ENCODE peak calls at places on chromosome 12, in eight cellular contexts. K is H4; T is HEK293T; M is GM06990; Z is BE2C; D is stimulated activated CD8-positive, alpha-beta memory T cell treated with anti-CD3 and anti-CD28 coated beads, Interleukin-2, amount 100 ng/mL, for 48 hours; S is stimulated activated CD4-positive, alpha-beta T cell treated with anti-CD3 and anti-CD28 coated beads, Interleukin-1b, Interleukin-23, amount 100 ng/mL, for 24 hours; N is renal cortical epithelial cell. F is an unnamed sample.

GRCh38 chr12:65690477-65690876 is 133.8 kb upstream of the HMGA2 start:
- DNase-seq in K (no peak), T (no peak), M (no peak), Z (no peak), D (no peak), S (no peak), N (no peak), F (no peak)

GRCh38 chr12:52238206-52238840 is 5.3 kb downstream of the KRT7 start:
- DNase-seq in K (no peak), T (no peak), M (no peak), Z (no peak), D (no peak), S (no peak), N (no peak), F (no peak)

GRCh38 chr12:49791156-49791555 is 37.1 kb downstream of the NCKAP5L start:
- DNase-seq in K (no peak), T (no peak), M (no peak), Z (no peak), D (no peak), S (no peak), N (no peak), F (no peak)

GRCh38 chr12:93990832-93991748 is 157.3 kb upstream of the PLXNC1 start:
- DNase-seq in K (no peak), T (no peak), M (no peak), Z (peak), D (no peak), S (no peak), N (peak), F (no peak)

GRCh38 chr12:104138747-104139186 is 757 bp upstream of the NFYB start:
- DNase-seq in K (no peak), T (no peak), M (no peak), Z (no peak), D (no peak), S (no peak), N (no peak), F (no peak)

GRCh38 chr12:3048540-3048939 is 28.6 kb upstream of the TSPAN9 start:
- DNase-seq in K (no peak), T (no peak), M (no peak), Z (no peak), D (no peak), S (no peak), N (no peak), F (no peak)

GRCh38 chr12:108306014-108306501 is 33.1 kb downstream of the CMKLR1 start:
- DNase-seq in K (peak), T (no peak), M (no peak), Z (no peak), D (no peak), S (no peak), N (peak), F (no peak)

GRCh38 chr12:3544296-3544965 is 53.4 kb downstream of the PRMT8 start:
- DNase-seq in K (no peak), T (no peak), M (no peak), Z (no peak), D (no peak), S (no peak), N (no peak), F (no peak)

GRCh38 chr12:124448955-124449622 is 118.3 kb downstream of the NCOR2 start:
- DNase-seq in K (no peak), T (no peak), M (no peak), Z (no peak), D (no peak), S (no peak), N (no peak), F (no peak)

GRCh38 chr12:62472472-62472871 is 5.8 kb downstream of the MON2 start:
- DNase-seq in K (no peak), T (peak), M (no peak), Z (no peak), D (no peak), S (no peak), N (no peak), F (no peak)

GRCh38 chr12:98701166-98701565 is 56.1 kb downstream of the APAF1 start:
- DNase-seq in K (peak), T (no peak), M (no peak), Z (no peak), D (no peak), S (no peak), N (no peak), F (no peak)

GRCh38 chr12:1773937-1774655 is 46.3 kb upstream of the LRTM2 start:
- DNase-seq in K (no peak), T (no peak), M (no peak), Z (no peak), D (no peak), S (no peak), N (peak), F (no peak)

GRCh38 chr12:116697305-116698130 is 40.4 kb downstream of the SPRING1 start:
- DNase-seq in K (peak), T (peak), M (no peak), Z (peak), D (no peak), S (no peak), N (no peak), F (no peak)

F was measured in HL-60.